ENCODE peak calls at places on chromosomes 16 and 17, in nine cellular contexts. Y, H, L, O, K, C, D, S and V are unnamed samples.

GRCh38 chr17:42723636-42724035 is 21.2 kb downstream of the EZH1 start:
- DNase-seq in D (no peak), C (no peak), S (no peak), H (no peak), Y (no peak), O (no peak), K (no peak), L (no peak), V (no peak)

GRCh38 chr16:2720719-2721633 is 952 bp upstream of the PRSS27 start:
- DNase-seq in D (peak; percentile 41), K (peak; percentile 66), H (peak; percentile 78), L (peak; percentile 79), S (peak; percentile 83), Y (peak; percentile 91), O (peak; percentile 73), C (peak; percentile 94), V (peak; percentile 73)

GRCh38 chr17:42120161-42121065 is 754 bp downstream of the KAT2A start:
- DNase-seq in O (no peak), Y (peak; percentile 43), C (no peak), K (no peak), S (no peak), H (no peak), D (no peak), L (no peak), V (no peak)

GRCh38 chr17:33398386-33398785 is 105.3 kb upstream of the ASIC2 start:
- DNase-seq in H (no peak), D (no peak), C (no peak), O (no peak), L (no peak), S (no peak), K (no peak), Y (no peak), V (no peak)

GRCh38 chr16:85733155-85733838 is 17.6 kb downstream of the C16orf74 start:
- DNase-seq in D (no peak), L (no peak), S (no peak), H (peak; percentile 68), C (no peak), O (no peak), Y (no peak), K (no peak), V (no peak)

GRCh38 chr16:84829168-84829965 is 9.6 kb downstream of the CRISPLD2 start:
- DNase-seq in C (no peak), S (no peak), Y (no peak), D (no peak), K (no peak), O (no peak), L (no peak), H (peak; percentile 68), V (no peak)

GRCh38 chr16:11224096-11224893 is 31.7 kb downstream of the SOCS1 start:
- DNase-seq in S (peak; percentile 58), Y (peak; percentile 74), O (peak; percentile 24), H (no peak), K (peak; percentile 7), D (no peak), L (peak; percentile 58), C (no peak), V (peak; percentile 93)

GRCh38 chr17:66956941-66957340 is 7.6 kb upstream of the CACNG4 start:
- DNase-seq in Y (no peak), L (no peak), D (no peak), H (no peak), O (no peak), S (no peak), C (no peak), K (no peak), V (no peak)

GRCh38 chr16:77991701-77992100 is 30.6 kb upstream of the CLEC3A start:
- DNase-seq in O (no peak), Y (no peak), S (no peak), L (no peak), C (no peak), K (no peak), D (no peak), H (no peak), V (no peak)

GRCh38 chr17:77770331-77771105 is 188.0 kb upstream of the TNRC6C start:
- DNase-seq in K (no peak), C (no peak), S (no peak), L (no peak), H (peak; percentile 71), D (peak; percentile 6), Y (no peak), O (no peak), V (no peak)

GRCh38 chr16:71855937-71856662 is 10.3 kb downstream of the ATXN1L start:
- DNase-seq in H (no peak), L (no peak), C (no peak), S (no peak), Y (no peak), D (no peak), K (no peak), O (no peak), V (no peak)

GRCh38 chr16:56199164-56199563 is 7.9 kb downstream of the GNAO1 start:
- DNase-seq in S (no peak), H (no peak), O (no peak), Y (no peak), K (no peak), C (no peak), L (no peak), D (no peak), V (no peak)